ENCODE peak calls at places on chromosomes 5 and 9, in four cellular contexts. F, C, V and M are unnamed samples. For H3K36me3 and H3K27me3, the result is how much of the 10 kb centered on the place peaks cover.

GRCh38 chr5:74851684-74852353 is 14.4 kb downstream of the FAM169A start:
- DNase-seq in F (no peak), C (no peak), V (no peak), M (no peak)

GRCh38 chr5:132501961-132502931 is 11.7 kb upstream of the IRF1 start:
- DNase-seq in F (no peak), C (no peak), V (no peak), M (no peak)

GRCh38 chr5:129771058-129771838 is 23.4 kb downstream of the MINAR2 start:
- DNase-seq in F (no peak), C (peak), V (peak), M (peak)

GRCh38 chr9:72150653-72151052 is 1.4 kb downstream of the GDA start:
- DNase-seq in F (no peak), C (no peak), V (no peak), M (no peak)

GRCh38 chr9:98118640-98119601 is at the start of gene TRIM14:
- DNase-seq in F (peak), C (peak), V (peak), M (peak)

GRCh38 chr5:143011621-143012020 is 241.4 kb downstream of the ARHGAP26 start:
- DNase-seq in F (no peak), C (no peak), V (no peak), M (no peak)

GRCh38 chr9:71693607-71694006 is 74.7 kb downstream of the CEMIP2 start:
- DNase-seq in F (no peak), C (no peak), V (no peak), M (no peak)

GRCh38 chr5:112576298-112576925 is 157.3 kb upstream of the EPB41L4A start:
- DNase-seq in F (no peak), C (peak), V (no peak), M (no peak)

GRCh38 chr9:38106488-38106887 is 37.5 kb upstream of the SHB start:
- DNase-seq in F (no peak), C (no peak), V (no peak), M (no peak)

GRCh38 chr9:119268985-119269384 is 100.2 kb downstream of the BRINP1 start:
- DNase-seq in F (no peak), C (no peak), V (no peak), M (no peak)

GRCh38 chr5:119322312-119322947 is 33.4 kb upstream of the TNFAIP8 start:
- DNase-seq in F (no peak), C (no peak), V (no peak), M (peak)

GRCh38 chr9:87613265-87614111 is 112.4 kb upstream of the CTSL start:
- DNase-seq in F (no peak), C (no peak), V (no peak), M (no peak)

GRCh38 chr9:137299938-137300337 is 2.1 kb downstream of the NRARP start:
- DNase-seq in F (no peak), C (peak), V (peak), M (no peak)

GRCh38 chr5:24073097-24073496 is 565.7 kb downstream of the PRDM9 start:
- DNase-seq in F (no peak), C (no peak), V (no peak), M (no peak)

GRCh38 chr5:82338731-82339130 is 60.6 kb upstream of the RPS23 start:
- DNase-seq in F (no peak), C (no peak), V (no peak), M (no peak)

GRCh38 chr9:14103115-14103514 is 210.8 kb downstream of the NFIB start:
- DNase-seq in F (no peak), C (no peak), V (no peak), M (no peak)

GRCh38 chr5:14410068-14410941 is 171.3 kb upstream of the OTULINL start:
- DNase-seq in F (no peak), C (no peak), V (no peak), M (no peak)

GRCh38 chr5:179486596-179487051 is 63.7 kb upstream of the RUFY1 start:
- DNase-seq in F (no peak), C (no peak), V (no peak), M (no peak)

GRCh38 chr9:107269681-107270080 is 13.4 kb upstream of the RAD23B start:
- DNase-seq in F (no peak), C (no peak), V (no peak), M (no peak)

GRCh38 chr9:4689013-4689412 is 9.6 kb downstream of the CDC37L1 start:
- DNase-seq in F (no peak), C (no peak), V (no peak), M (no peak)

GRCh38 chr5:68408345-68408871 is 192.9 kb downstream of the PIK3R1 start:
- DNase-seq in F (no peak), C (no peak), V (no peak), M (no peak)

GRCh38 chr5:99694884-99695283 is 766.1 kb upstream of the CHD1 start:
- DNase-seq in F (peak), C (no peak), V (no peak), M (no peak)

GRCh38 chr5:88878976-88879375 is 4.0 kb downstream of the MEF2C start:
- DNase-seq in F (no peak), C (no peak), V (no peak), M (no peak)

GRCh38 chr9:130188860-130189481 is 16.8 kb downstream of the NCS1 start:
- DNase-seq in F (no peak), C (no peak), V (no peak), M (no peak)

GRCh38 chr5:37715361-37715760 is 124.5 kb downstream of the GDNF start:
- DNase-seq in F (no peak), C (no peak), V (no peak), M (no peak)

GRCh38 chr9:127417130-127418036 is 6.8 kb upstream of the ZNF79 start:
- DNase-seq in F (no peak), C (no peak), V (no peak), M (no peak)

GRCh38 chr5:31598640-31599611 is 40.0 kb upstream of the PDZD2 start:
- DNase-seq in F (no peak), C (no peak), V (no peak), M (no peak)

GRCh38 chr9:131546336-131547084 is 1.2 kb downstream of the PRRT1B start:
- DNase-seq in F (no peak), C (no peak), V (no peak), M (peak)

GRCh38 chr9:34592895-34593601 is 3.5 kb upstream of the CNTFR start:
- DNase-seq in F (peak), C (peak), V (no peak), M (peak)

GRCh38 chr9:123105490-123105889 is 72.0 kb downstream of the GPR21 start:
- DNase-seq in F (no peak), C (no peak), V (no peak), M (no peak)

GRCh38 chr5:128227984-128228383 is 144.4 kb downstream of the SLC12A2 start:
- DNase-seq in F (no peak), C (no peak), V (no peak), M (no peak)

GRCh38 chr5:113249216-113249615 is 185.6 kb downstream of the TSSK1B start:
- DNase-seq in F (no peak), C (no peak), V (no peak), M (no peak)

GRCh38 chr5:177469061-177469628 is 4.3 kb downstream of the DBN1 start:
- DNase-seq in F (no peak), C (no peak), V (no peak), M (peak)

GRCh38 chr5:53482717-53483638 is 2.5 kb downstream of the FST start:
- DNase-seq in F (peak), C (peak), V (no peak), M (peak)

GRCh38 chr9:69380301-69380700 is 55.3 kb downstream of the ENTREP1 start:
- DNase-seq in F (no peak), C (no peak), V (no peak), M (no peak)

GRCh38 chr9:14926941-14927624 is 16.9 kb upstream of the FREM1 start:
- DNase-seq in F (no peak), C (no peak), V (no peak), M (no peak)

GRCh38 chr9:110069326-110070248 is 138.4 kb downstream of the C9orf152 start:
- DNase-seq in F (peak), C (peak), V (peak), M (no peak)

GRCh38 chr5:76081811-76082783 is 1.1 kb upstream of the SV2C start:
- DNase-seq in F (peak), C (no peak), V (no peak), M (peak)

DNA sequence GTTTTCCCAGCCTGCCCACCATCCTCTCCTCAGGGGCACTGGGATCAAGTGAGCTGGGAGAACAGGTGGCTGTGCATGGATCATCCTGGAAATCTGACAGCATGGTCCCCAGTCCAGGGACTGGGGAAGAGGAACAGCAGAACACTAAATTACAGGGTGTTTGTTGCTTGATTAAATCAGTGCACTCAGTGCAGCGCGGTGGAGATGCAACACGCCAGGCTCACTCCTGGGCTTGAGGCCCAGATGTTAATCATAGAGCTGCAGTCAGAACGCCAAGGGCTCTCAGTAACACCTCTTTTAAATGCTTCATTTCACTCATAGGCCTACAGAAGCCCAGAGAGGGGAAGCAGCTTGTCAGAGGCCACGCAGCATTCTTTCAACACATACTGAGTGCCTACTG is 14.2 kb upstream of the LARP1 start:
- DNase-seq in F (no peak), C (no peak), V (peak), M (no peak)
- H3K4me3 ChIP-seq in F (no peak), C (no peak), V (no peak), M (no peak)

GRCh38 chr5:58579781-58580180 is 3.1 kb upstream of the RAB3C start:
- DNase-seq in F (no peak), C (no peak), V (no peak), M (no peak)
- H3K36me3 ChIP-seq in F (under half), C (under half), V (under half), M (under half)

GRCh38 chr5:54900906-54901725 is 84.3 kb downstream of the ESM1 start:
- DNase-seq in F (no peak), C (no peak), V (no peak), M (no peak)
- H3K27me3 ChIP-seq in F (under half), C (under half), V (under half), M (under half)

GRCh38 chr5:1943481-1943880 is 60.8 kb upstream of the IRX4 start:
- DNase-seq in F (no peak), C (no peak), V (no peak), M (no peak)
- H3K4me3 ChIP-seq in F (no peak), C (no peak), V (no peak), M (no peak)

GRCh38 chr9:134776080-134776796 is 104.4 kb upstream of the FCN2 start:
- DNase-seq in F (no peak), C (no peak), V (no peak), M (no peak)
- H3K36me3 ChIP-seq in F (under half), C (under half), V (under half), M (under half)

GRCh38 chr5:522899-523657 is 1.2 kb downstream of the SLC9A3 start:
- DNase-seq in F (no peak), C (no peak), V (peak), M (peak)
- H3K27me3 ChIP-seq in F (half or more), C (half or more), V (half or more), M (under half)

DNA sequence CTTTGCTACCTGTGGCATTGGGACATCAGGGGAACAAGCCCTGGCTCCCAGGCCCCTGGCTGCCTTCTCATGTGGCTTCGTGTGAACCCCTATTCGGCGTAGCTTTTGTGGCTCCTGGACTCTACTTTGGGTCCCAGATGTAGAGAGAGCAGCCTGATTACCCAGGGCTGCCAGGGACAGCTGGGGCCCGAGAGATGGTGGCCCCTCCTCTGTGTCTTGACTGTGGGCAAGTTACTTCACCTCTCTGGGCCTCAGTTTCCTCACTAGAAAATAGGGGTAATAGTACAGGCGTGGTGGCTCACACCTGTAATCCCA is 2.0 kb downstream of the PKN3 start:
- DNase-seq in F (no peak), C (no peak), V (no peak), M (no peak)
- H3K4me3 ChIP-seq in F (peak), C (peak), V (no peak), M (no peak)

GRCh38 chr9:106023455-106023854 is 329.1 kb downstream of the TMEM38B start:
- DNase-seq in F (no peak), C (no peak), V (no peak), M (no peak)
- H3K36me3 ChIP-seq in F (under half), C (under half), V (under half), M (under half)

GRCh38 chr5:152686931-152687330 is 281.9 kb upstream of the NMUR2 start:
- DNase-seq in F (no peak), C (no peak), V (no peak), M (no peak)
- H3K27me3 ChIP-seq in F (under half), C (under half), V (under half), M (under half)